ENCODE peak calls at places on chromosome 6, in six cellular contexts. One of them, this sample, is unnamed.

GRCh38 chr6:84772428-84773132 is 8.2 kb upstream of the TBX18 start:
- DNase-seq in K562: no peak
- DNase-seq in PC-3: no peak
- DNase-seq in neural progenitor cell: peak
- DNase-seq in fibroblast of lung: no peak
- DNase-seq in mammary epithelial cell: no peak
- DNase-seq in this sample: no peak

GRCh38 chr6:137415127-137415833 is 78.9 kb downstream of the OLIG3 start:
- DNase-seq in K562: peak
- DNase-seq in PC-3: peak
- DNase-seq in neural progenitor cell: peak
- DNase-seq in fibroblast of lung: peak
- DNase-seq in mammary epithelial cell: peak
- DNase-seq in this sample: no peak

GRCh38 chr6:3471711-3472110 is 14.9 kb upstream of the SLC22A23 start:
- DNase-seq in K562: no peak
- DNase-seq in PC-3: no peak
- DNase-seq in neural progenitor cell: no peak
- DNase-seq in fibroblast of lung: no peak
- DNase-seq in mammary epithelial cell: peak
- DNase-seq in this sample: no peak

GRCh38 chr6:16337280-16337975 is 99.0 kb downstream of the GMPR start:
- DNase-seq in K562: no peak
- DNase-seq in PC-3: no peak
- DNase-seq in neural progenitor cell: no peak
- DNase-seq in fibroblast of lung: peak
- DNase-seq in mammary epithelial cell: no peak
- DNase-seq in this sample: no peak

GRCh38 chr6:41315203-41315602 is 20.2 kb upstream of the NCR2 start:
- DNase-seq in K562: no peak
- DNase-seq in PC-3: no peak
- DNase-seq in neural progenitor cell: no peak
- DNase-seq in fibroblast of lung: no peak
- DNase-seq in mammary epithelial cell: no peak
- DNase-seq in this sample: no peak

GRCh38 chr6:33949877-33950831 is 146.4 kb upstream of the MLN start:
- DNase-seq in K562: no peak
- DNase-seq in PC-3: no peak
- DNase-seq in neural progenitor cell: no peak
- DNase-seq in fibroblast of lung: no peak
- DNase-seq in mammary epithelial cell: peak
- DNase-seq in this sample: no peak

GRCh38 chr6:27957526-27957925 is 485 bp downstream of the OR2B6 start:
- DNase-seq in K562: no peak
- DNase-seq in PC-3: no peak
- DNase-seq in neural progenitor cell: no peak
- DNase-seq in fibroblast of lung: no peak
- DNase-seq in mammary epithelial cell: no peak
- DNase-seq in this sample: no peak

GRCh38 chr6:63066053-63066704 is 145.1 kb upstream of the FKBP1C start:
- DNase-seq in K562: no peak
- DNase-seq in PC-3: peak
- DNase-seq in neural progenitor cell: no peak
- DNase-seq in fibroblast of lung: no peak
- DNase-seq in mammary epithelial cell: peak
- DNase-seq in this sample: no peak

GRCh38 chr6:111757342-111757741 is 115.9 kb downstream of the FYN start:
- DNase-seq in K562: no peak
- DNase-seq in PC-3: peak
- DNase-seq in neural progenitor cell: no peak
- DNase-seq in fibroblast of lung: peak
- DNase-seq in mammary epithelial cell: peak
- DNase-seq in this sample: no peak

GRCh38 chr6:13262302-13263006 is 65.9 kb downstream of the TBC1D7 start:
- DNase-seq in K562: no peak
- DNase-seq in PC-3: no peak
- DNase-seq in neural progenitor cell: no peak
- DNase-seq in fibroblast of lung: no peak
- DNase-seq in mammary epithelial cell: no peak
- DNase-seq in this sample: no peak

GRCh38 chr6:42017021-42017643 is 33.2 kb upstream of the TAF8 start:
- DNase-seq in K562: peak
- DNase-seq in PC-3: peak
- DNase-seq in neural progenitor cell: no peak
- DNase-seq in fibroblast of lung: peak
- DNase-seq in mammary epithelial cell: peak
- DNase-seq in this sample: no peak

GRCh38 chr6:32484614-32484998 is 44.9 kb downstream of the HLA-DRA start:
- DNase-seq in K562: no peak
- DNase-seq in PC-3: no peak
- DNase-seq in neural progenitor cell: no peak
- DNase-seq in fibroblast of lung: no peak
- DNase-seq in mammary epithelial cell: no peak
- DNase-seq in this sample: no peak

GRCh38 chr6:47455533-47456209 is 21.9 kb upstream of the CD2AP start:
- DNase-seq in K562: peak
- DNase-seq in PC-3: peak
- DNase-seq in neural progenitor cell: no peak
- DNase-seq in fibroblast of lung: no peak
- DNase-seq in mammary epithelial cell: peak
- DNase-seq in this sample: no peak

DNA sequence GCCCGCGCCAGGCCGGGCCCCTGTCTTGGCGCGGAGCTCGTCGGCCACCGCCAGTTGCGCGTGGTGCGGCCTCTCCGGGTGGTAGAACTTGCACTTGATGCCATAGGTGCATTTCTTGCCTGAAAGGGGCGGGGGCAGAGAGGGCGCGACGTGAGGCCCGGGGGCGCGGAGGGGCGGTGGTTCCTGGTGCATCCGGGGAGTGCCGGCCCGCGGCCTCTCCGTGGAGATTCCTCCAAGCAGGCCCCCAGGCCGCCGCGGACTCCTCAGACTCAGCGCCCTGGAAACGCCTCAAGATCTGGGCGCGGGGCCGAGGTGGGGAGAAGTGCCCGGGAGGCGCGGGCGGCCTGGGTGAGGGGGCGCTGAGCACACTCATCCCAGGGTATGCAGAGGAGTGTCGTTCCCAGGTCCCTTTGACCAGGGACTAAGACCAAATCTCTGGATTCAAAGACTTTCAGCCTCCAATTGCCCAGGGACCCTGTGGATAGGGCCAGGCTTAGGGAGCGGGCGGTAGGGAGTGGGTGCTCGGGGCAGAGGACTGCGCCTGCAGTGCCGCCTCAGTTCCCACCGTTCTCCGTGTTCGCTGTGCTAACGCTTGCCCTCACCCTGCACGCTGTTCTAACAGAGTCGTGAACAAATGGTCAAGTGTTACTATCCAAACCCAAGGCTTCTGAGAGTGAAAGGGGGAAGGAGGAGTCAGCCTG is 33.3 kb downstream of the ZC3H12D start:
- DNase-seq in K562: no peak
- DNase-seq in PC-3: no peak
- DNase-seq in neural progenitor cell: peak
- DNase-seq in fibroblast of lung: no peak
- DNase-seq in mammary epithelial cell: no peak
- DNase-seq in this sample: no peak
- TF ChIP-seq EZH2 in K562: no peak
- TF ChIP-seq EZH2 in PC-3: no peak
- TF ChIP-seq EZH2 in neural progenitor cell: peak
- TF ChIP-seq EZH2 in fibroblast of lung: no peak
- TF ChIP-seq EZH2 in mammary epithelial cell: no peak
- TF ChIP-seq EZH2 in this sample: no peak

GRCh38 chr6:4736371-4736873 is 39.8 kb upstream of the CDYL start:
- DNase-seq in K562: no peak
- DNase-seq in PC-3: no peak
- DNase-seq in neural progenitor cell: no peak
- DNase-seq in fibroblast of lung: no peak
- DNase-seq in mammary epithelial cell: no peak
- DNase-seq in this sample: no peak

GRCh38 chr6:4731996-4732395 is 44.2 kb upstream of the CDYL start:
- DNase-seq in K562: no peak
- DNase-seq in PC-3: no peak
- DNase-seq in neural progenitor cell: no peak
- DNase-seq in fibroblast of lung: no peak
- DNase-seq in mammary epithelial cell: no peak
- DNase-seq in this sample: no peak

GRCh38 chr6:4728436-4728769 is 47.8 kb upstream of the CDYL start:
- DNase-seq in K562: no peak
- DNase-seq in PC-3: no peak
- DNase-seq in neural progenitor cell: no peak
- DNase-seq in fibroblast of lung: no peak
- DNase-seq in mammary epithelial cell: no peak
- DNase-seq in this sample: no peak

GRCh38 chr6:4728949-4729348 is 47.3 kb upstream of the CDYL start:
- DNase-seq in K562: no peak
- DNase-seq in PC-3: no peak
- DNase-seq in neural progenitor cell: no peak
- DNase-seq in fibroblast of lung: no peak
- DNase-seq in mammary epithelial cell: no peak
- DNase-seq in this sample: no peak

DNA sequence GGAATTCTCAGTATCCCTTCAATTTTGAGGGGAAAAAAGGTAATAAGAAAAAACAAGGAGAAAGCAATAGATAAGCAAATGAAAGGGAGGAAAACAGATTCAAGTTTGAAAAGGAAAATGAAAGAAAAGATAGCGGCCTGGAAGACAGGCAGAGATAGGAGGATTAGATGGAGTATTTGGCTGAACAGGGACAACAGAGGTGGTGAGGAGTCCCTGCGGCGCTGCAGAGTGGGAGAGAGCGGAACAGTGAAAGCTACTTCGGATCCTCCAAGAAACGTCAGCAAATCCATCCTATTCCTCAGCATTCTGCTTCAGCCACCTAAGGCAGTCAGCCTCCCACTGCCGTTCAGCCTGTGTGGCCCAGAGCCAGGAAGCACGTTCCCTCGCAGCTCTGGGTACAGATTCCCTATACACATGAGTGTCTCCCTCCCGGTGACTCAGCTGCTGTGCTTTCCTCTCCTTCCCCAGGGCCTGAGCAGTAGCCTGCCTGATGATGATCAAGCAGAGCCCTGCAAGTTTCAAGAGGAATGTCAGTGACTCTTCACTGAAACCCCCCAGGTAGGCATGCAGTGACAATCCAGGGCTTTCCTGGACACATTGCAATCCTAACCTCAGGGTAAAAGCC is 43.4 kb upstream of the CDYL start:
- DNase-seq in K562: peak
- DNase-seq in PC-3: peak
- DNase-seq in neural progenitor cell: peak
- DNase-seq in fibroblast of lung: peak
- DNase-seq in mammary epithelial cell: peak
- DNase-seq in this sample: no peak
- H3K9ac ChIP-seq in K562: peak
- H3K9ac ChIP-seq in PC-3: no peak
- H3K9ac ChIP-seq in neural progenitor cell: no peak
- H3K9ac ChIP-seq in fibroblast of lung: no peak
- H3K9ac ChIP-seq in mammary epithelial cell: peak
- H3K9ac ChIP-seq in this sample: no peak

GRCh38 chr6:108157972-108158441 is 7.8 kb upstream of the NR2E1 start:
- DNase-seq in K562: no peak
- DNase-seq in PC-3: no peak
- DNase-seq in neural progenitor cell: peak
- DNase-seq in fibroblast of lung: no peak
- DNase-seq in mammary epithelial cell: no peak
- DNase-seq in this sample: no peak

GRCh38 chr6:108160009-108160408 is 5.8 kb upstream of the NR2E1 start:
- DNase-seq in K562: no peak
- DNase-seq in PC-3: no peak
- DNase-seq in neural progenitor cell: peak
- DNase-seq in fibroblast of lung: no peak
- DNase-seq in mammary epithelial cell: no peak
- DNase-seq in this sample: no peak

GRCh38 chr6:108156180-108156937 is 9.5 kb upstream of the NR2E1 start:
- DNase-seq in K562: no peak
- DNase-seq in PC-3: peak
- DNase-seq in neural progenitor cell: peak
- DNase-seq in fibroblast of lung: no peak
- DNase-seq in mammary epithelial cell: peak
- DNase-seq in this sample: no peak

GRCh38 chr6:108157234-108157971 is 8.4 kb upstream of the NR2E1 start:
- DNase-seq in K562: no peak
- DNase-seq in PC-3: no peak
- DNase-seq in neural progenitor cell: peak
- DNase-seq in fibroblast of lung: no peak
- DNase-seq in mammary epithelial cell: no peak
- DNase-seq in this sample: no peak

DNA sequence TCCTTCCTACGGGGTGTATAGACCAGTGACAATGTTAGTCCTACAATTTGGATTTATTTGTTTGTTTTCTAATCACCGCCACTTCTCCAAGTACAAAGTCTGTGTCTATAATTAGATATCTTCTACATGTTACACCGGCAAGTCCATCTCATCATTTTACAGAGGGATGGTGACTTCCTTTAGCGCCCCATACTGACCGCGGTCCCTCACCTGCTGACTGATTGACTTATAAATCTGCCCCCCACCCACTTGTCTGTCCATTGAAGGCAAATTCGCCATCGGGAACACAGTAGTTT is 8.9 kb upstream of the NR2E1 start:
- DNase-seq in K562: no peak
- DNase-seq in PC-3: no peak
- DNase-seq in neural progenitor cell: no peak
- DNase-seq in fibroblast of lung: no peak
- DNase-seq in mammary epithelial cell: no peak
- DNase-seq in this sample: no peak
- TF ChIP-seq EZH2 in K562: no peak
- TF ChIP-seq EZH2 in PC-3: no peak
- TF ChIP-seq EZH2 in neural progenitor cell: no peak
- TF ChIP-seq EZH2 in fibroblast of lung: peak
- TF ChIP-seq EZH2 in mammary epithelial cell: no peak
- TF ChIP-seq EZH2 in this sample: no peak

GRCh38 chr6:14670806-14671205 is 553.2 kb downstream of the CD83 start:
- DNase-seq in K562: no peak
- DNase-seq in PC-3: no peak
- DNase-seq in neural progenitor cell: no peak
- DNase-seq in fibroblast of lung: no peak
- DNase-seq in mammary epithelial cell: no peak
- DNase-seq in this sample: no peak

GRCh38 chr6:14673201-14673600 is 555.6 kb downstream of the CD83 start:
- DNase-seq in K562: no peak
- DNase-seq in PC-3: peak
- DNase-seq in neural progenitor cell: no peak
- DNase-seq in fibroblast of lung: no peak
- DNase-seq in mammary epithelial cell: no peak
- DNase-seq in this sample: no peak

GRCh38 chr6:14671261-14671681 is 553.7 kb downstream of the CD83 start:
- DNase-seq in K562: no peak
- DNase-seq in PC-3: peak
- DNase-seq in neural progenitor cell: no peak
- DNase-seq in fibroblast of lung: peak
- DNase-seq in mammary epithelial cell: peak
- DNase-seq in this sample: no peak

GRCh38 chr6:14674458-14674857 is 556.9 kb downstream of the CD83 start:
- DNase-seq in K562: no peak
- DNase-seq in PC-3: peak
- DNase-seq in neural progenitor cell: no peak
- DNase-seq in fibroblast of lung: no peak
- DNase-seq in mammary epithelial cell: no peak
- DNase-seq in this sample: no peak

GRCh38 chr6:14671937-14672336 is 554.4 kb downstream of the CD83 start:
- DNase-seq in K562: no peak
- DNase-seq in PC-3: no peak
- DNase-seq in neural progenitor cell: no peak
- DNase-seq in fibroblast of lung: no peak
- DNase-seq in mammary epithelial cell: no peak
- DNase-seq in this sample: no peak
- H3K9ac ChIP-seq in K562: no peak
- H3K9ac ChIP-seq in PC-3: no peak
- H3K9ac ChIP-seq in neural progenitor cell: no peak
- H3K9ac ChIP-seq in fibroblast of lung: no peak
- H3K9ac ChIP-seq in mammary epithelial cell: no peak
- H3K9ac ChIP-seq in this sample: no peak